ENCODE peak calls at places on chromosomes 3 and 15, in eight cellular contexts. One of them, this sample, is unnamed.

GRCh38 chr3:169772530-169772950 is 656 bp upstream of the MYNN start:
- DNase-seq in vagina: no peak
- DNase-seq in neural progenitor cell: peak
- DNase-seq in effector memory CD8-positive, alpha-beta T cell: no peak
- DNase-seq in posterior cingulate gyrus: peak
- DNase-seq in T-helper 17 cell: no peak
- DNase-seq in AML-193: peak
- DNase-seq in C1 segment of cervical spinal cord: peak
- DNase-seq in this sample: peak

GRCh38 chr15:71261418-71261817 is 146.1 kb downstream of the THSD4 start:
- DNase-seq in AML-193: no peak
- DNase-seq in C1 segment of cervical spinal cord: no peak
- DNase-seq in effector memory CD8-positive, alpha-beta T cell: no peak
- DNase-seq in posterior cingulate gyrus: no peak
- DNase-seq in T-helper 17 cell: no peak
- DNase-seq in vagina: no peak
- DNase-seq in neural progenitor cell: no peak
- DNase-seq in this sample: no peak

GRCh38 chr3:10580426-10580825 is 75.0 kb upstream of the ATP2B2 start:
- DNase-seq in AML-193: no peak
- DNase-seq in vagina: no peak
- DNase-seq in C1 segment of cervical spinal cord: no peak
- DNase-seq in neural progenitor cell: no peak
- DNase-seq in effector memory CD8-positive, alpha-beta T cell: no peak
- DNase-seq in posterior cingulate gyrus: no peak
- DNase-seq in T-helper 17 cell: no peak
- DNase-seq in this sample: no peak

GRCh38 chr3:101851072-101851471 is 1.8 kb downstream of the NFKBIZ start:
- DNase-seq in effector memory CD8-positive, alpha-beta T cell: no peak
- DNase-seq in T-helper 17 cell: no peak
- DNase-seq in posterior cingulate gyrus: no peak
- DNase-seq in neural progenitor cell: no peak
- DNase-seq in vagina: no peak
- DNase-seq in AML-193: peak
- DNase-seq in C1 segment of cervical spinal cord: no peak
- DNase-seq in this sample: no peak

GRCh38 chr3:13124631-13125030 is 51.4 kb upstream of the IQSEC1 start:
- DNase-seq in neural progenitor cell: no peak
- DNase-seq in posterior cingulate gyrus: no peak
- DNase-seq in AML-193: no peak
- DNase-seq in effector memory CD8-positive, alpha-beta T cell: no peak
- DNase-seq in C1 segment of cervical spinal cord: no peak
- DNase-seq in vagina: no peak
- DNase-seq in T-helper 17 cell: no peak
- DNase-seq in this sample: no peak

GRCh38 chr3:12143949-12144504 is 14.7 kb downstream of the TIMP4 start:
- DNase-seq in vagina: no peak
- DNase-seq in AML-193: no peak
- DNase-seq in effector memory CD8-positive, alpha-beta T cell: no peak
- DNase-seq in neural progenitor cell: no peak
- DNase-seq in posterior cingulate gyrus: peak
- DNase-seq in C1 segment of cervical spinal cord: no peak
- DNase-seq in T-helper 17 cell: no peak
- DNase-seq in this sample: no peak

GRCh38 chr3:86794336-86795065 is 196.4 kb downstream of the VGLL3 start:
- DNase-seq in neural progenitor cell: no peak
- DNase-seq in T-helper 17 cell: no peak
- DNase-seq in effector memory CD8-positive, alpha-beta T cell: no peak
- DNase-seq in vagina: no peak
- DNase-seq in AML-193: no peak
- DNase-seq in posterior cingulate gyrus: no peak
- DNase-seq in C1 segment of cervical spinal cord: no peak
- DNase-seq in this sample: peak

GRCh38 chr3:98561727-98562521 is 30.1 kb downstream of the GPR15 start:
- DNase-seq in effector memory CD8-positive, alpha-beta T cell: no peak
- DNase-seq in vagina: no peak
- DNase-seq in AML-193: no peak
- DNase-seq in C1 segment of cervical spinal cord: no peak
- DNase-seq in posterior cingulate gyrus: no peak
- DNase-seq in T-helper 17 cell: no peak
- DNase-seq in neural progenitor cell: no peak
- DNase-seq in this sample: no peak

GRCh38 chr3:11757441-11757875 is 89.2 kb downstream of the TAMM41 start:
- DNase-seq in posterior cingulate gyrus: no peak
- DNase-seq in vagina: no peak
- DNase-seq in C1 segment of cervical spinal cord: no peak
- DNase-seq in T-helper 17 cell: no peak
- DNase-seq in neural progenitor cell: no peak
- DNase-seq in effector memory CD8-positive, alpha-beta T cell: no peak
- DNase-seq in AML-193: no peak
- DNase-seq in this sample: no peak

GRCh38 chr3:148149556-148149955 is 548.1 kb upstream of the AGTR1 start:
- DNase-seq in C1 segment of cervical spinal cord: no peak
- DNase-seq in posterior cingulate gyrus: no peak
- DNase-seq in AML-193: no peak
- DNase-seq in vagina: no peak
- DNase-seq in neural progenitor cell: peak
- DNase-seq in effector memory CD8-positive, alpha-beta T cell: no peak
- DNase-seq in T-helper 17 cell: no peak
- DNase-seq in this sample: peak

GRCh38 chr15:31326729-31327673 is at the start of gene KLF13:
- DNase-seq in posterior cingulate gyrus: peak
- DNase-seq in effector memory CD8-positive, alpha-beta T cell: no peak
- DNase-seq in AML-193: no peak
- DNase-seq in T-helper 17 cell: peak
- DNase-seq in vagina: no peak
- DNase-seq in neural progenitor cell: peak
- DNase-seq in C1 segment of cervical spinal cord: peak
- DNase-seq in this sample: no peak

GRCh38 chr15:85382942-85383341 is 2.5 kb downstream of the AKAP13 start:
- DNase-seq in vagina: no peak
- DNase-seq in posterior cingulate gyrus: no peak
- DNase-seq in AML-193: no peak
- DNase-seq in effector memory CD8-positive, alpha-beta T cell: no peak
- DNase-seq in T-helper 17 cell: no peak
- DNase-seq in neural progenitor cell: no peak
- DNase-seq in C1 segment of cervical spinal cord: no peak
- DNase-seq in this sample: no peak

GRCh38 chr3:43759297-43759782 is 68.6 kb downstream of the ABHD5 start:
- DNase-seq in C1 segment of cervical spinal cord: no peak
- DNase-seq in effector memory CD8-positive, alpha-beta T cell: no peak
- DNase-seq in AML-193: peak
- DNase-seq in posterior cingulate gyrus: no peak
- DNase-seq in neural progenitor cell: no peak
- DNase-seq in T-helper 17 cell: no peak
- DNase-seq in vagina: no peak
- DNase-seq in this sample: peak

GRCh38 chr15:58189148-58189811 is 51.1 kb downstream of the AQP9 start:
- DNase-seq in AML-193: no peak
- DNase-seq in T-helper 17 cell: no peak
- DNase-seq in posterior cingulate gyrus: no peak
- DNase-seq in effector memory CD8-positive, alpha-beta T cell: no peak
- DNase-seq in neural progenitor cell: no peak
- DNase-seq in vagina: peak
- DNase-seq in C1 segment of cervical spinal cord: no peak
- DNase-seq in this sample: no peak

GRCh38 chr3:111803123-111803593 is 55.9 kb upstream of the PHLDB2 start:
- DNase-seq in C1 segment of cervical spinal cord: no peak
- DNase-seq in neural progenitor cell: no peak
- DNase-seq in T-helper 17 cell: no peak
- DNase-seq in AML-193: no peak
- DNase-seq in vagina: peak
- DNase-seq in effector memory CD8-positive, alpha-beta T cell: no peak
- DNase-seq in posterior cingulate gyrus: no peak
- DNase-seq in this sample: no peak

GRCh38 chr3:43455233-43455632 is 166.6 kb downstream of the ANO10 start:
- DNase-seq in effector memory CD8-positive, alpha-beta T cell: no peak
- DNase-seq in posterior cingulate gyrus: no peak
- DNase-seq in T-helper 17 cell: no peak
- DNase-seq in AML-193: no peak
- DNase-seq in neural progenitor cell: no peak
- DNase-seq in vagina: no peak
- DNase-seq in C1 segment of cervical spinal cord: no peak
- DNase-seq in this sample: no peak

GRCh38 chr3:13141183-13141582 is 68.0 kb upstream of the IQSEC1 start:
- DNase-seq in vagina: no peak
- DNase-seq in neural progenitor cell: no peak
- DNase-seq in C1 segment of cervical spinal cord: no peak
- DNase-seq in T-helper 17 cell: no peak
- DNase-seq in AML-193: no peak
- DNase-seq in posterior cingulate gyrus: no peak
- DNase-seq in effector memory CD8-positive, alpha-beta T cell: no peak
- DNase-seq in this sample: no peak

GRCh38 chr3:39150803-39151631 is 2.4 kb downstream of the CSRNP1 start:
- DNase-seq in C1 segment of cervical spinal cord: peak
- DNase-seq in effector memory CD8-positive, alpha-beta T cell: peak
- DNase-seq in AML-193: no peak
- DNase-seq in posterior cingulate gyrus: no peak
- DNase-seq in T-helper 17 cell: no peak
- DNase-seq in vagina: peak
- DNase-seq in neural progenitor cell: peak
- DNase-seq in this sample: peak

GRCh38 chr3:36656873-36657272 is 107.5 kb downstream of the DCLK3 start:
- DNase-seq in AML-193: no peak
- DNase-seq in T-helper 17 cell: no peak
- DNase-seq in effector memory CD8-positive, alpha-beta T cell: no peak
- DNase-seq in neural progenitor cell: no peak
- DNase-seq in C1 segment of cervical spinal cord: no peak
- DNase-seq in posterior cingulate gyrus: no peak
- DNase-seq in vagina: no peak
- DNase-seq in this sample: no peak

GRCh38 chr3:11480663-11481298 is 162.9 kb downstream of the VGLL4 start:
- DNase-seq in C1 segment of cervical spinal cord: no peak
- DNase-seq in T-helper 17 cell: no peak
- DNase-seq in posterior cingulate gyrus: no peak
- DNase-seq in effector memory CD8-positive, alpha-beta T cell: no peak
- DNase-seq in AML-193: no peak
- DNase-seq in neural progenitor cell: no peak
- DNase-seq in vagina: no peak
- DNase-seq in this sample: peak

GRCh38 chr15:89857673-89858072 is 36.1 kb downstream of the AP3S2 start:
- DNase-seq in effector memory CD8-positive, alpha-beta T cell: no peak
- DNase-seq in neural progenitor cell: no peak
- DNase-seq in AML-193: no peak
- DNase-seq in T-helper 17 cell: no peak
- DNase-seq in vagina: no peak
- DNase-seq in posterior cingulate gyrus: no peak
- DNase-seq in C1 segment of cervical spinal cord: no peak
- DNase-seq in this sample: no peak

GRCh38 chr3:156449712-156450574 is 105.0 kb downstream of the SSR3 start:
- DNase-seq in T-helper 17 cell: no peak
- DNase-seq in vagina: no peak
- DNase-seq in C1 segment of cervical spinal cord: no peak
- DNase-seq in effector memory CD8-positive, alpha-beta T cell: no peak
- DNase-seq in AML-193: peak
- DNase-seq in neural progenitor cell: peak
- DNase-seq in posterior cingulate gyrus: no peak
- DNase-seq in this sample: peak

GRCh38 chr3:13134166-13134878 is 61.1 kb upstream of the IQSEC1 start:
- DNase-seq in vagina: no peak
- DNase-seq in effector memory CD8-positive, alpha-beta T cell: no peak
- DNase-seq in AML-193: no peak
- DNase-seq in neural progenitor cell: no peak
- DNase-seq in C1 segment of cervical spinal cord: no peak
- DNase-seq in T-helper 17 cell: peak
- DNase-seq in posterior cingulate gyrus: no peak
- DNase-seq in this sample: no peak

GRCh38 chr15:88832791-88833190 is 29.6 kb downstream of the ACAN start:
- DNase-seq in AML-193: no peak
- DNase-seq in T-helper 17 cell: no peak
- DNase-seq in vagina: no peak
- DNase-seq in effector memory CD8-positive, alpha-beta T cell: no peak
- DNase-seq in neural progenitor cell: no peak
- DNase-seq in C1 segment of cervical spinal cord: no peak
- DNase-seq in posterior cingulate gyrus: no peak
- DNase-seq in this sample: no peak

GRCh38 chr3:72446406-72447058 is 401.7 kb downstream of the SHQ1 start:
- DNase-seq in T-helper 17 cell: peak
- DNase-seq in effector memory CD8-positive, alpha-beta T cell: peak
- DNase-seq in posterior cingulate gyrus: no peak
- DNase-seq in AML-193: peak
- DNase-seq in C1 segment of cervical spinal cord: peak
- DNase-seq in neural progenitor cell: no peak
- DNase-seq in vagina: no peak
- DNase-seq in this sample: peak

GRCh38 chr3:187758318-187758717 is 13.1 kb upstream of the BCL6 start:
- DNase-seq in vagina: no peak
- DNase-seq in effector memory CD8-positive, alpha-beta T cell: no peak
- DNase-seq in C1 segment of cervical spinal cord: no peak
- DNase-seq in T-helper 17 cell: no peak
- DNase-seq in posterior cingulate gyrus: no peak
- DNase-seq in neural progenitor cell: no peak
- DNase-seq in AML-193: no peak
- DNase-seq in this sample: no peak

GRCh38 chr15:31365655-31366127 is 39.1 kb downstream of the KLF13 start:
- DNase-seq in posterior cingulate gyrus: peak
- DNase-seq in vagina: peak
- DNase-seq in T-helper 17 cell: peak
- DNase-seq in effector memory CD8-positive, alpha-beta T cell: peak
- DNase-seq in neural progenitor cell: peak
- DNase-seq in C1 segment of cervical spinal cord: peak
- DNase-seq in AML-193: peak
- DNase-seq in this sample: peak

GRCh38 chr3:152382312-152383135 is 113.8 kb downstream of the MBNL1 start:
- DNase-seq in vagina: no peak
- DNase-seq in AML-193: no peak
- DNase-seq in C1 segment of cervical spinal cord: no peak
- DNase-seq in effector memory CD8-positive, alpha-beta T cell: no peak
- DNase-seq in neural progenitor cell: no peak
- DNase-seq in T-helper 17 cell: no peak
- DNase-seq in posterior cingulate gyrus: no peak
- DNase-seq in this sample: no peak

GRCh38 chr15:60006808-60007346 is 2.8 kb downstream of the FOXB1 start:
- DNase-seq in C1 segment of cervical spinal cord: no peak
- DNase-seq in vagina: no peak
- DNase-seq in effector memory CD8-positive, alpha-beta T cell: no peak
- DNase-seq in posterior cingulate gyrus: no peak
- DNase-seq in neural progenitor cell: peak
- DNase-seq in T-helper 17 cell: no peak
- DNase-seq in AML-193: no peak
- DNase-seq in this sample: no peak

GRCh38 chr15:101055411-101055810 is 136.3 kb downstream of the LRRK1 start:
- DNase-seq in effector memory CD8-positive, alpha-beta T cell: no peak
- DNase-seq in neural progenitor cell: no peak
- DNase-seq in posterior cingulate gyrus: no peak
- DNase-seq in vagina: peak
- DNase-seq in AML-193: no peak
- DNase-seq in T-helper 17 cell: no peak
- DNase-seq in C1 segment of cervical spinal cord: no peak
- DNase-seq in this sample: no peak

GRCh38 chr15:80087104-80087503 is 27.6 kb downstream of the ZFAND6 start:
- DNase-seq in neural progenitor cell: no peak
- DNase-seq in vagina: no peak
- DNase-seq in T-helper 17 cell: no peak
- DNase-seq in effector memory CD8-positive, alpha-beta T cell: no peak
- DNase-seq in C1 segment of cervical spinal cord: no peak
- DNase-seq in posterior cingulate gyrus: no peak
- DNase-seq in AML-193: no peak
- DNase-seq in this sample: peak

GRCh38 chr3:4340077-4340410 is 36.9 kb downstream of the SETMAR start:
- DNase-seq in T-helper 17 cell: no peak
- DNase-seq in C1 segment of cervical spinal cord: no peak
- DNase-seq in effector memory CD8-positive, alpha-beta T cell: no peak
- DNase-seq in neural progenitor cell: no peak
- DNase-seq in vagina: no peak
- DNase-seq in AML-193: no peak
- DNase-seq in posterior cingulate gyrus: no peak
- DNase-seq in this sample: no peak

GRCh38 chr3:49842843-49843242 is 13.5 kb downstream of the TRAIP start:
- DNase-seq in neural progenitor cell: no peak
- DNase-seq in vagina: no peak
- DNase-seq in T-helper 17 cell: no peak
- DNase-seq in AML-193: no peak
- DNase-seq in C1 segment of cervical spinal cord: no peak
- DNase-seq in posterior cingulate gyrus: no peak
- DNase-seq in effector memory CD8-positive, alpha-beta T cell: no peak
- DNase-seq in this sample: no peak

GRCh38 chr3:127588675-127589577 is 1.6 kb downstream of the TPRA1 start:
- DNase-seq in posterior cingulate gyrus: no peak
- DNase-seq in AML-193: peak
- DNase-seq in C1 segment of cervical spinal cord: no peak
- DNase-seq in effector memory CD8-positive, alpha-beta T cell: no peak
- DNase-seq in neural progenitor cell: peak
- DNase-seq in T-helper 17 cell: no peak
- DNase-seq in vagina: no peak
- DNase-seq in this sample: no peak

This sample was measured in GM23338.